ENCODE peak calls at places on chromosome 6, in eight cellular contexts. O, X, C, Y, N, K, T and E are unnamed samples.

GRCh38 chr6:1614767-1615650 is 5.3 kb downstream of the FOXC1 start:
- DNase-seq in T (no peak), C (no peak), Y (no peak), O (no peak), X (no peak), N (no peak), K (no peak), E (no peak)

GRCh38 chr6:9437836-9438235 is 977.0 kb downstream of the TFAP2A start:
- DNase-seq in C (no peak), N (no peak), T (no peak), Y (peak; percentile 26), K (no peak), O (no peak), X (no peak), E (no peak)

GRCh38 chr6:11146117-11146826 is 34.7 kb upstream of the ERVFRD-1 start:
- DNase-seq in N (no peak), C (no peak), O (no peak), X (no peak), T (no peak), K (no peak), Y (no peak), E (no peak)

GRCh38 chr6:7604506-7604905 is 14.5 kb downstream of the SNRNP48 start:
- DNase-seq in O (no peak), K (peak; percentile 19), C (no peak), Y (no peak), T (no peak), N (no peak), X (no peak), E (no peak)

GRCh38 chr6:123338394-123338793 is 298.4 kb downstream of the TRDN start:
- DNase-seq in Y (no peak), T (no peak), O (no peak), K (no peak), N (no peak), X (no peak), C (no peak), E (no peak)

GRCh38 chr6:157194643-157195042 is 128.7 kb downstream of the TMEM242 start:
- DNase-seq in C (no peak), X (no peak), T (peak; percentile 7), N (no peak), Y (peak; percentile 44), K (no peak), O (peak; percentile 11), E (no peak)

GRCh38 chr6:48834706-48835105 is 628.3 kb downstream of the MMUT start:
- DNase-seq in O (peak; percentile 55), C (no peak), X (no peak), N (no peak), T (peak; percentile 17), Y (no peak), K (no peak), E (no peak)

GRCh38 chr6:72042088-72042487 is 155.7 kb downstream of the RIMS1 start:
- DNase-seq in C (no peak), T (peak; percentile 1), Y (no peak), O (no peak), X (no peak), N (no peak), K (peak; percentile 20), E (no peak)

GRCh38 chr6:156618600-156619205 is 158.5 kb upstream of the ARID1B start:
- DNase-seq in K (no peak), C (no peak), N (no peak), Y (no peak), O (no peak), X (no peak), T (no peak), E (no peak)

GRCh38 chr6:21807299-21807698 is 213.7 kb downstream of the SOX4 start:
- DNase-seq in K (no peak), Y (no peak), O (no peak), N (no peak), C (no peak), X (no peak), T (no peak), E (no peak)

GRCh38 chr6:150008588-150008987 is 16.7 kb downstream of the RAET1L start:
- DNase-seq in Y (no peak), C (no peak), X (no peak), N (no peak), K (no peak), O (no peak), T (no peak), E (no peak)

GRCh38 chr6:54071941-54072340 is 39.3 kb upstream of the MLIP start:
- DNase-seq in C (peak; percentile 15), X (no peak), K (no peak), T (peak; percentile 45), N (no peak), O (peak; percentile 21), Y (peak; percentile 79), E (no peak)

GRCh38 chr6:71250050-71250689 is 38.4 kb upstream of the OGFRL1 start:
- DNase-seq in K (no peak), T (peak; percentile 87), Y (peak; percentile 70), N (no peak), X (no peak), O (peak; percentile 93), C (peak; percentile 33), E (peak; percentile 79)

GRCh38 chr6:74607934-74608333 is 597.9 kb downstream of the COL12A1 start:
- DNase-seq in O (no peak), N (no peak), X (no peak), T (peak; percentile 25), C (no peak), Y (peak; percentile 55), K (no peak), E (no peak)

GRCh38 chr6:3808759-3809514 is 40.2 kb upstream of the FAM50B start:
- DNase-seq in N (no peak), T (peak; percentile 84), Y (peak; percentile 94), C (peak; percentile 81), X (no peak), K (no peak), O (peak; percentile 89), E (peak; percentile 33)
- TF ChIP-seq CTCF in N (no peak), T (peak; percentile 20), Y (no peak), C (no peak), X (no peak), K (no peak), O (no peak), E (peak; percentile 10)

GRCh38 chr6:139112146-139112545 is 22.7 kb upstream of the HECA start:
- DNase-seq in N (no peak), C (no peak), Y (no peak), K (no peak), T (no peak), O (no peak), X (no peak), E (no peak)

GRCh38 chr6:139114741-139115140 is 20.1 kb upstream of the HECA start:
- DNase-seq in X (no peak), N (peak; percentile 38), T (no peak), K (no peak), O (no peak), Y (no peak), C (no peak), E (no peak)

GRCh38 chr6:139109558-139109957 is 25.3 kb upstream of the HECA start:
- DNase-seq in C (no peak), K (peak; percentile 78), Y (no peak), T (no peak), O (peak; percentile 62), X (no peak), N (no peak), E (no peak)

GRCh38 chr6:139115980-139116758 is 18.7 kb upstream of the HECA start:
- DNase-seq in K (no peak), T (no peak), O (no peak), N (no peak), C (no peak), X (no peak), Y (no peak), E (no peak)

DNA sequence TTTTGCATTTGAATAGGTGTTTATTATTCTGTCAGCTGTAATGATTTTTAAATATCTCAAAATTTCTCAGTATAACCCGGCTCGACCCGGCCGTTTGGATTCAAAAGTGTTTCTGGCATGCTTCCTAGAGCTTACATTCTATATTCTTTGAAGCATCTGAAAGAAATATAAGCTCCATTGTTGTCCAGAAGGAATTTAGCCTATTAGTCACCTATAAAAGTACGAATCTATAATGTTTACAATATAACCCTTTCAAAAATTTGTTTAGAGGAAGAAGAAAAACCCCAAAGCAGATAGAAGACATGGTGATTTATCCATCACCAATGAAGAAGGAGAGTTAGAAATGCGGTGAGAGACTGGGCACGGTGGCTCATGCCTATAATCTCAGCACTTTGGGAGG is 22.3 kb upstream of the HECA start:
- DNase-seq in X (no peak), Y (no peak), O (no peak), C (no peak), N (no peak), K (no peak), T (no peak), E (no peak)
- H3K4me3 ChIP-seq in X (no peak overlapping the region), Y (no peak overlapping the region), O (no peak overlapping the region), C (no peak overlapping the region), N (no peak overlapping the region), K (no peak overlapping the region), T (no peak overlapping the region), E (no peak overlapping the region)

GRCh38 chr6:56766139-56766805 is 123.6 kb upstream of the DST start:
- DNase-seq in T (no peak), C (no peak), K (no peak), X (no peak), N (no peak), O (no peak), Y (no peak), E (no peak)

GRCh38 chr6:56770011-56770520 is 127.4 kb upstream of the DST start:
- DNase-seq in Y (no peak), K (no peak), N (no peak), X (no peak), C (no peak), O (peak; percentile 39), T (peak; percentile 46), E (no peak)

GRCh38 chr6:56766806-56767178 is 124.1 kb upstream of the DST start:
- DNase-seq in N (peak; percentile 96), X (peak; percentile 92), C (no peak), O (peak; percentile 62), K (peak; percentile 92), T (peak; percentile 78), Y (peak; percentile 83), E (no peak)

GRCh38 chr6:56767435-56767834 is 124.7 kb upstream of the DST start:
- DNase-seq in T (no peak), K (no peak), X (no peak), O (no peak), N (no peak), C (no peak), Y (no peak), E (no peak)

DNA sequence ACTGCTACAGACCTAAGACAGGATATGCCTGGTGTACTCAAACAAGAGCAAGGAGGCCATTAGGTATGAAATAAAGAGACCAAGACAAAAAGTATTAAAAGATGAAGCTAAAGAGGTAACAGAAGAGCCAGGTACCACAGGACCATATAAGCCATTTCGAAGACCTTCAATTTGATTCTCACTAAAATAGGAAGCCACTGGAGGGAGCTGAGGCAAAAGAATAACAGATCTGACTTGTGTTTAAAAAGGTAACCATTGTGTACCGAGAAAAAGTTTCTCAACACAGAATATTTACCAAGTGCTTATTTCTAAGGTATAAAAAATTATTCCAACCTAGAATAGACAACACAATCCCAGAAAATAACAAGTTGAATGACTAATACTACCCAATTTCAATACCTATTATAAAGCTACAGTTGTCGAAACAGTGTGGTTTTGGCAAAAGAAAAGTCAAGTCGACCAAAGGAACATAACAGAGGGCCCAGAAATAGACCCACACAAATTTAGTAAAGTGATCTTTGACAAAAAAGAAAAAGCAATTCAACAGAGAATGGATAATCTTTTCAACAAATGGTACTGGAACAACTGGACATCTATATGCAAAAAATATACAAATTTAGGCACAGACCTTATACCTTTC is 125.3 kb upstream of the DST start:
- DNase-seq in T (no peak), K (peak; percentile 56), N (peak; percentile 34), X (no peak), O (peak; percentile 26), Y (peak; percentile 44), C (no peak), E (no peak)
- TF ChIP-seq CTCF in T (peak; percentile 11), K (no peak), N (peak; percentile 36), X (no peak), O (peak; percentile 18), Y (peak; percentile 25), C (no peak), E (peak; percentile 38)

GRCh38 chr6:55578537-55579363 is at the start of gene HMGCLL1:
- DNase-seq in K (no peak), Y (no peak), N (no peak), X (no peak), O (peak; percentile 1), T (no peak), C (no peak), E (no peak)
- H3K4me3 ChIP-seq in K (no peak within 1 kb of the TSS), Y (peak within 1 kb of the TSS; percentile 42), N (no peak within 1 kb of the TSS), X (no peak within 1 kb of the TSS), O (peak within 1 kb of the TSS; percentile 26), T (peak within 1 kb of the TSS; percentile 54), C (peak within 1 kb of the TSS; percentile 60), E (peak within 1 kb of the TSS; percentile 51)